ENCODE peak calls at places on chromosomes 11 and 22, in five cellular contexts. C is mammary epithelial cell, T is tibial nerve, V is ascending aorta, Y is adrenal gland. Q is an unnamed sample. For H3K4me1, the result is how much of the 10 kb centered on the place peaks cover.

GRCh38 chr22:32649515-32650200 is 151.8 kb upstream of the TIMP3 start:
- DNase-seq in V (no peak), T (no peak), Y (no peak), C (no peak), Q (no peak)

GRCh38 chr22:39303358-39303757 is 16.1 kb downstream of the RPL3 start:
- DNase-seq in T (no peak), V (no peak), C (no peak), Y (no peak), Q (no peak)

GRCh38 chr11:33670250-33671011 is 30.2 kb downstream of the C11orf91 start:
- DNase-seq in T (no peak), Y (no peak), C (peak), V (no peak), Q (no peak)

GRCh38 chr11:8192016-8192895 is 23.4 kb upstream of the RIC3 start:
- DNase-seq in T (peak), Y (peak), V (no peak), C (peak), Q (no peak)

GRCh38 chr11:7597620-7598019 is 75.7 kb downstream of the CYB5R2 start:
- DNase-seq in V (no peak), T (no peak), C (peak), Y (no peak), Q (no peak)

GRCh38 chr22:33013051-33013450 is 45.1 kb downstream of the SYN3 start:
- DNase-seq in C (no peak), T (no peak), Y (no peak), V (no peak), Q (no peak)

GRCh38 chr22:23762866-23763578 is at the start of gene C22orf15:
- DNase-seq in T (no peak), C (no peak), Y (no peak), V (no peak), Q (no peak)

GRCh38 chr11:48150213-48150612 is 66.4 kb upstream of the OR4B1 start:
- DNase-seq in T (no peak), Y (no peak), V (no peak), C (peak), Q (no peak)

GRCh38 chr11:82631722-82632630 is 101.7 kb downstream of the FAM181B start:
- DNase-seq in V (no peak), T (no peak), C (peak), Y (no peak), Q (no peak)

GRCh38 chr11:108112059-108112458 is 9.3 kb upstream of the ACAT1 start:
- DNase-seq in Y (no peak), V (no peak), C (no peak), T (no peak), Q (no peak)

GRCh38 chr11:31414338-31414737 is 44.7 kb downstream of the DNAJC24 start:
- DNase-seq in T (no peak), C (peak), Y (no peak), V (no peak), Q (no peak)

DNA sequence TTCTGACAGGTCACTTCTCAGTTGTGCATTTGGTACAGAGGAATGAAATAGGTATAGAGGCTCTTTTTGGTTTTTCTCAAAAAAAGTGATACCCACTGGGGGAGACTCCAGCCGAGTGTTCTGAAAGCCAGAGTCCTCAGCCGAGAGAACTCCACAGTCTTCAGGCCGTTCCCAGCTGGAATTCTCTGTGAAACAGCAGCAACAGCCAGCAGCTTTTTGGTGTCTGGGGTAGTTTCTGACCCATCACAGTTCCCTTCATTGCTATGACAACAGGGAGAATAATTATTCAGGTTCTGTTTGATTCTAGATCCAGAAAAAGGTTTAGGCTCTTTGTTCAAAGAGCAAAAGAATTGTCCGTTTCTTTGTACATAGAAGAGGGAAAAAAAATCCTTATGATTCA is 84.6 kb downstream of the C22orf31 start:
- DNase-seq in V (no peak), T (no peak), C (no peak), Y (no peak), Q (no peak)
- H3K27ac ChIP-seq in V (peak), T (no peak), C (peak), Y (peak), Q (peak)

DNA sequence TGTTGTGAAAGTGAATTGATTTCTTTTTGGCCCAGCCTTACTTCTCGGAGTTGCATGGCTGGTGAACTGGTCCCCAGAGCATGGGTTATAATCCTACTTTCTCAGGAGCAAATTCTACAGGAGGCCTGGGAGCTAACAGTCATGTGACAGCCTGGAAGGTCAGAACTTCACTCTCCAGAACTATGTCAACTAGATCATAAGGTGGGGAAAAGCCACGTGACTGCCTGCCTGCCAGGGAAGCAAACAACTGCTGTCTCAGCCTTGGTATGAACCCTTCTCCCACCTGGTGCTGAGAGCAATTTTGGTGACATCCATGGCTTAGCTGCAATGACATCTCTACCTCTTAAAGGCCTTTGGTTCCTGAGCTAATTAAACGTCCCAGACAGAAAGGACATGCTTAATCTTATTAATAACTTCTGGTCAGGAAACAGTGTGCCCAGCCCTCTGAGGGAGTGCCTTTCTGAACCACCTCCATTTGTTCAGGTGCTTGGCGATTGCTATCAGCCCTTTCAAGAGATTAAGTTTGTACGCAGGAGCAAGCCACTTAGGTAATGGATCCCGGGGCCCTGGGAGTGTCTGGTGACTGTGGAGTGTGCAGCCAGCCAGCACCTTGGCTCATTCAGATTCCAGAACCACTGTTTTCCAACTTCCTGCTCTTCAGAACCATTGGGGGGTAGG is 1.4 kb upstream of the CREB3L1 start:
- DNase-seq in T (no peak), Y (peak), V (no peak), C (no peak), Q (no peak)
- H3K4me1 ChIP-seq in T (under half), Y (under half), V (under half), C (under half), Q (half or more)

DNA sequence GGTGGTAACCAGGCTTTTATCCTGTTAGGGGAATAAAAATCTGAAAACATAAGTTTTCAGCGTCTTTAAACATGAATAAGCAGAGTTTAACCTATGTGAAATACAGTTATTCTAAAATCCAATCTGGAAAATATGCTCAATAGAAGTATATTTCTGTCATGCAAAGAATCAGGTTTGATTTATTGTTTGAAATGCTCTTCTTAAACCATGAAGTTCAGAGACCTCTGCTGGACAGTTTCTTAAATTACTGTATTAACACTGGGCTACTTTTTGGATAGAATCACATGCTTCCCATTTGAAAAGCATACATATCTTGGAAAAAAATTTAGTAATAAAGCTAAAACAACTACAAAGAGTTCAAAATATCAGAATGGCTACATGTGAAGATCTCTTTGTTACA is 25.4 kb downstream of the APIP start:
- DNase-seq in Y (no peak), T (no peak), C (peak), V (no peak), Q (no peak)
- TF ChIP-seq CTCF in Y (peak), T (peak), C (peak), V (peak), Q (peak)

GRCh38 chr22:47044722-47045545 is 282.5 kb downstream of the TBC1D22A start:
- DNase-seq in V (no peak), T (no peak), C (no peak), Y (no peak), Q (no peak)
- H3K27ac ChIP-seq in V (no peak), T (no peak), C (no peak), Y (no peak), Q (no peak)

GRCh38 chr11:123479048-123479837 is 49.2 kb downstream of the GRAMD1B start:
- DNase-seq in C (no peak), T (no peak), V (no peak), Y (no peak), Q (no peak)
- H3K4me1 ChIP-seq in C (under half), T (under half), V (under half), Y (under half), Q (under half)

GRCh38 chr11:58647866-58648265 is 25.4 kb downstream of the CNTF start:
- DNase-seq in V (no peak), C (no peak), T (no peak), Y (no peak), Q (no peak)
- TF ChIP-seq CTCF in V (no peak), C (no peak), T (no peak), Y (no peak), Q (no peak)

GRCh38 chr11:1224109-1224485 is 1.2 kb downstream of the MUC5B start:
- DNase-seq in Y (peak), V (no peak), T (no peak), C (no peak), Q (no peak)
- H3K27ac ChIP-seq in Y (no peak), V (no peak), T (no peak), C (no peak), Q (no peak)

Q was measured in vagina.